ENCODE peak calls at places on chromosomes 6 and 20, in seven cellular contexts. W is GM13977; G is A549; U is CD4-positive, alpha-beta T cell; F is cardiac muscle cell; X is fibroblast of lung; S is NB4. V is an unnamed sample.

GRCh38 chr6:446418-447366 is 55.1 kb downstream of the IRF4 start:
- DNase-seq in X (no peak), F (no peak), S (no peak), U (peak), G (no peak), W (no peak), V (no peak)

GRCh38 chr20:11917663-11918062 is at the start of gene BTBD3:
- DNase-seq in X (peak), U (no peak), G (no peak), W (peak), S (no peak), F (peak), V (no peak)

GRCh38 chr6:73558624-73559398 is 38.0 kb upstream of the EEF1A1 start:
- DNase-seq in S (no peak), U (no peak), W (no peak), X (no peak), F (no peak), G (no peak), V (no peak)

GRCh38 chr6:170237999-170238740 is 52.7 kb downstream of the DLL1 start:
- DNase-seq in W (no peak), F (no peak), S (no peak), G (no peak), U (no peak), X (no peak), V (no peak)

GRCh38 chr20:36861875-36862801 is 13.8 kb upstream of the TLDC2 start:
- DNase-seq in U (no peak), G (peak), W (no peak), S (no peak), F (peak), X (peak), V (no peak)

GRCh38 chr20:31751126-31751525 is 12.0 kb downstream of the TPX2 start:
- DNase-seq in X (peak), G (no peak), W (no peak), U (no peak), F (peak), S (no peak), V (no peak)

GRCh38 chr20:37007898-37008649 is 56.6 kb upstream of the SAMHD1 start:
- DNase-seq in W (peak), F (peak), X (peak), S (peak), U (peak), G (no peak), V (no peak)

GRCh38 chr20:45538209-45538798 is 978 bp downstream of the WFDC6 start:
- DNase-seq in S (no peak), G (no peak), W (no peak), U (no peak), F (no peak), X (no peak), V (no peak)

GRCh38 chr6:82906951-82907350 is 158.7 kb downstream of the UBE3D start:
- DNase-seq in G (no peak), W (no peak), X (peak), F (peak), U (no peak), S (peak), V (no peak)

GRCh38 chr20:8330785-8331699 is 199.0 kb downstream of the PLCB1 start:
- DNase-seq in F (peak), S (peak), G (no peak), X (peak), U (no peak), W (no peak), V (no peak)

GRCh38 chr6:43060034-43060754 is 763 bp downstream of the KLC4 start:
- DNase-seq in U (no peak), X (peak), G (peak), W (no peak), S (no peak), F (peak), V (no peak)

GRCh38 chr6:133923938-133924593 is 29.0 kb upstream of the TBPL1 start:
- DNase-seq in W (peak), S (peak), X (peak), U (peak), G (peak), F (peak), V (no peak)

GRCh38 chr6:167676666-167677421 is 149.9 kb upstream of the AFDN start:
- DNase-seq in X (no peak), F (peak), G (no peak), S (no peak), W (no peak), U (no peak), V (peak)

GRCh38 chr20:24746351-24746685 is 202.8 kb upstream of the CST7 start:
- DNase-seq in F (no peak), U (no peak), X (no peak), G (peak), S (no peak), W (no peak), V (no peak)

GRCh38 chr20:20367681-20368413 is at the start of gene INSM1:
- DNase-seq in S (no peak), G (no peak), F (no peak), W (peak), U (no peak), X (no peak), V (no peak)

GRCh38 chr20:61991476-61991875 is 74.2 kb downstream of the TAF4 start:
- DNase-seq in F (no peak), X (peak), U (no peak), G (no peak), S (no peak), W (no peak), V (no peak)

GRCh38 chr6:10194816-10195639 is 219.8 kb downstream of the TFAP2A start:
- DNase-seq in S (peak), G (no peak), U (no peak), W (no peak), X (no peak), F (no peak), V (no peak)

GRCh38 chr6:2651966-2652365 is 98.8 kb downstream of the MYLK4 start:
- DNase-seq in S (no peak), F (no peak), W (no peak), G (no peak), U (no peak), X (no peak), V (no peak)

GRCh38 chr6:139376054-139376355 is 1.6 kb upstream of the CITED2 start:
- DNase-seq in X (no peak), G (no peak), F (peak), U (no peak), W (no peak), S (peak), V (no peak)

GRCh38 chr6:139375239-139376053 is 998 bp upstream of the CITED2 start:
- DNase-seq in U (peak), X (peak), F (peak), S (peak), G (peak), W (peak), V (peak)

GRCh38 chr6:139378226-139378625 is 3.8 kb upstream of the CITED2 start:
- DNase-seq in S (peak), X (no peak), U (no peak), F (no peak), G (no peak), W (no peak), V (no peak)

GRCh38 chr6:139374357-139375238 is at the start of gene CITED2:
- DNase-seq in G (peak), X (peak), W (peak), S (peak), F (peak), U (peak), V (peak)

GRCh38 chr6:139376604-139377218 is 2.3 kb upstream of the CITED2 start:
- DNase-seq in W (no peak), F (peak), G (peak), X (peak), U (no peak), S (peak), V (no peak)
- TF ChIP-seq CTCF in W (no peak), F (no peak), G (no peak), X (peak), U (no peak), S (no peak), V (no peak)

DNA sequence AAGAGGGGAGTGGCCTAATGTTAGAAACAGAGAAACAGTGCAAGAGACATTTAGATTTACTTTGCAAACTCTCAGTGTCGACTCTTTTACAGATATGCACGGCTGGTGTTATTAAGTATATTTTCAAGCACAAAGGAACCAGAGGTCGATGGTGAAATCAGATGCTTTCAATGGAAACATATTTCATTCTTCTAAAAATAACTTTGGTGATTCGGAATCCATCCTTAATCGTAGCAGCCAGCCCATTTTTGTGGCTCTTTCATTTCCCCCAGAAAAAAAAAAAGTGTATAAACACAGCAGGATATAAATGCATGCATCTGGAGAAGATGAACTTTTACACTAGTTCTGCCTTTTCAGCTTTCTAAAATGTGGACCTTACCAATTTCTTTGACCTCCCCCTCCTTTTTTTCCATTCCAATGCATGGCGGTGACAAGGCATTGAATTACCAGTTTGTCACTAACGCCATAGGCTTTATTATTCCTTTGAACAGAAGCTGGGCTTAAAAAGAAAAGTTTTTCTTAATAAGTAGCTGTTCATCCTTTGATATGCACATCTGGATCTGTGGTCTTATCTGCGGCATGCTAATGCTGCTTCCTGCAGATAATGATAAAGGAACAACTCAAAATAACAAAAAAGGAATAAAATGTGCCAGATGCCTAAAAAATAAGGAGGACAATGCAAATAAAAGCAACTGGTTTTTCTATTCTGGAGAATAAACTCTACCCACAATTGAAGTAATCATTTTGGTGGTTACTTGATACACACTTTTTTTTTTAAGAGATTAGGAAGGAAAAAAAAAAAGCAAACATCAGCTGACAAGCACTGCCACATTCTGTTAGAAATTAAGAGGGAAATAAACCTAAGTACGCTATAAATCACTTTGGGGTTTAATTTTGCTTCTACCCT is 156.6 kb upstream of the SALL4 start:
- DNase-seq in F (peak), W (no peak), G (no peak), U (no peak), X (peak), S (no peak), V (no peak)
- TF ChIP-seq CTCF in F (no peak), W (no peak), G (no peak), U (no peak), X (no peak), S (no peak), V (no peak)

DNA sequence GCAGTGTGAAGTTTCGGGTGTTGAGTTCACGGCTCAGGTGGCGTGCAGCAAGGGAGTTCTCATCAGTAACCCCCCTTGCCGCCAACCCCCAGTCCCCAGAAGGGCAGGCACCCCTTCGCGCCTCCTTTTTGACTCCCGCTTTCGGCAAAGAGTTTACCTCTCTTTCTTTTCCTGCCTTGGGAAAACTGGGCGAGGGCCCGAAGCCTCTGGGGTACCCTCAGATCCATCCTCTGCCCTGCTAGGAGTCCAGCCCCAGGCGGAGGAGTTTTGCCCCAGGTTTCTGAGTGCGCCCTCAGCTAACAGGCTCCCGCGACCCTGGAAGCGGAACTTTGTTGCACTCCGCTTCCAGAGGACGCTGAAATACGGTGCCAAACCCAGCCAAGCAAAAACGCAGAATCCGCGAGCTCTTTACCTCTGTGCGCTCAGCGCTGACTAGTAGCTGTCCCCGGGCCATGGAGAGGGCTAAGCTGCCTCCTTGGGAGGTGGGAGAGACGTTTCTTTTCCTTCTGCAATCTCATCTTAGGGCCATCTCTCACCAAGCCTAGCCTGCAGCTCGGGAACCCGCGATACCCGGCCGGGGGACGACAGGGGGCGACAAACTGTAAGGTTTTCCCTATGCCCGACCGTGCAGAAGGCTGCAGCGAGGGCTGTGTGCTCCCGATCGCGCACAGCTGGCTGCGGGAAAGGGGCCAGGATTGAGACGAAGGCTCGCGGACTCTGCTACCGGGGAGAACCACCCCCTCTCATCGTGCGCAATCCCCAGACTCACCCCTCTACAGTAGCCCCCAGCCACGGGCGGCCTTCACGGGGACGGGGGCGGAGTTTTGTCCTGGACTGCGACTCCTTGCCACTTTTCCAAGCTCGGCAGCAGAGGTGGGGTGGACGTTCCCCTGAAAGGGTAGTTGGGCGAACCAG is 2.7 kb upstream of the PAX1 start:
- DNase-seq in S (peak), F (peak), G (peak), U (no peak), X (peak), W (no peak), V (no peak)
- TF ChIP-seq CTCF in S (peak), F (peak), G (peak), U (no peak), X (peak), W (peak), V (peak)

GRCh38 chr6:37177083-37177949 is 7.4 kb downstream of the PIM1 start:
- DNase-seq in U (no peak), F (peak), G (no peak), S (peak), W (no peak), X (no peak), V (no peak)
- TF ChIP-seq CTCF in U (no peak), F (peak), G (no peak), S (peak), W (no peak), X (peak), V (no peak)

GRCh38 chr6:137776256-137776655 is 90.8 kb upstream of the TNFAIP3 start:
- DNase-seq in G (no peak), W (no peak), S (no peak), F (no peak), X (no peak), U (no peak), V (no peak)

GRCh38 chr6:137775720-137776119 is 91.3 kb upstream of the TNFAIP3 start:
- DNase-seq in U (no peak), F (peak), W (no peak), G (no peak), X (no peak), S (no peak), V (no peak)

GRCh38 chr6:137775192-137775591 is 91.9 kb upstream of the TNFAIP3 start:
- DNase-seq in G (no peak), X (no peak), U (no peak), S (no peak), F (no peak), W (no peak), V (no peak)

GRCh38 chr6:137777299-137778075 is 89.6 kb upstream of the TNFAIP3 start:
- DNase-seq in W (no peak), S (no peak), U (no peak), X (peak), G (no peak), F (peak), V (no peak)

DNA sequence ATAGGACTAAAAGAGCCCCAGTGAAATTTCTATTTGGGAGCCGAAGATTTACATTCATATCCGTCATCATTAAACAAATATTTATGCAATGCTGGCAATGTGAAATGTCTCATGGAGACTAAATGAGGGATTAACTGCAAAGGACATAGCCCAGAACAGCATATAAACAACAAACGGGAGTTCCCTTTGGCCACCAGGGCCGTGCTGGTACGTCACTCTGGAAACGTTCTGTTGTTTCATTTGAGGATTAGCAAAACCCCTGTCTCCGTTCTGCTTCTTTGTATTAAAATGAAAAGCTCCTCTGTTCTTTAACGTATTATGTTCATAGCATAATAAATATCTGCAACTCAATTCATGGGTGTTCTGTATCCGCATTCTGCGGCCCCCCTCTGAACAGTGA is 90.3 kb upstream of the TNFAIP3 start:
- DNase-seq in G (no peak), F (peak), W (no peak), X (peak), S (no peak), U (no peak), V (no peak)
- TF ChIP-seq CTCF in G (no peak), F (no peak), W (no peak), X (peak), S (no peak), U (no peak), V (no peak)

GRCh38 chr20:16541878-16542277 is 31.4 kb downstream of the KIF16B start:
- DNase-seq in F (no peak), G (no peak), W (no peak), S (no peak), U (no peak), X (no peak), V (no peak)
- TF ChIP-seq CTCF in F (no peak), G (no peak), W (no peak), S (no peak), U (no peak), X (no peak), V (no peak)

DNA sequence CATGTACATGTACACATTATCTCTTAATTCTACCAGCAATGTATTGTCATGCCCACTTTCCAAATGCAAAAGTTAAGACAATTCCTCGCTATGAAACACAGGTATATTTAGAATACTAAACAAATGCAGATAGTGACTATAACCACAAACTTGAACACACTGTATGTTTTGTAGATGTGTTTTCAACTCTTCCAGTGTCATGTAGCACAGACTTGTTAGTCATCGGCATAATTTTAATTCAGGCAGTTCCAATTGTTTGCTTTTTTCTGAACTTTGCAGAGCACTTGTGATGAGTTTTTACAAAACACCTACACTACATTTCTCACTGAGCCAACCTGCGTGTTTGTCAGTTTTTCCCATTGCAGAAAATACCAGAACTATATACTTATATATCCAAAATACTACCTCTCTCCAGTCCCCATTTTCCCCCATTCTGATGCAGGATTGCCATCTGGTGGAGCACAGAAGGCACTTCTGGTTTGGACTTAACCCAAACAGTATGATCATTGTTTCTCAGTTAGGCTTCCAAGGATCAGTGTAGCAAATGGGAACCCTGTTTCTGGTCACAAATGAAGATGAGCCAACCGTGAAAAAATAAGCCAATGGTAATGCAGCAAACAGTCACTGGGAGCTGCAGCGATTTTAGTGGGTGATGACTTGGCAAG is 143.4 kb downstream of the ADGRB3 start:
- DNase-seq in S (peak), F (peak), U (no peak), G (no peak), X (peak), W (no peak), V (no peak)
- TF ChIP-seq CTCF in S (peak), F (peak), U (no peak), G (peak), X (peak), W (peak), V (peak)

GRCh38 chr6:16758163-16758975 is 2.9 kb downstream of the ATXN1 start:
- DNase-seq in S (peak), F (peak), U (no peak), G (no peak), W (no peak), X (no peak), V (no peak)

GRCh38 chr6:16760536-16761468 is at the start of gene ATXN1:
- DNase-seq in U (peak), S (peak), X (no peak), F (peak), G (peak), W (peak), V (no peak)

GRCh38 chr6:16759181-16759645 is 2.0 kb downstream of the ATXN1 start:
- DNase-seq in S (peak), U (no peak), F (no peak), X (no peak), W (no peak), G (no peak), V (no peak)

GRCh38 chr6:16761469-16762264 is 407 bp upstream of the ATXN1 start:
- DNase-seq in G (peak), X (peak), S (peak), U (peak), F (peak), W (peak), V (peak)

DNA sequence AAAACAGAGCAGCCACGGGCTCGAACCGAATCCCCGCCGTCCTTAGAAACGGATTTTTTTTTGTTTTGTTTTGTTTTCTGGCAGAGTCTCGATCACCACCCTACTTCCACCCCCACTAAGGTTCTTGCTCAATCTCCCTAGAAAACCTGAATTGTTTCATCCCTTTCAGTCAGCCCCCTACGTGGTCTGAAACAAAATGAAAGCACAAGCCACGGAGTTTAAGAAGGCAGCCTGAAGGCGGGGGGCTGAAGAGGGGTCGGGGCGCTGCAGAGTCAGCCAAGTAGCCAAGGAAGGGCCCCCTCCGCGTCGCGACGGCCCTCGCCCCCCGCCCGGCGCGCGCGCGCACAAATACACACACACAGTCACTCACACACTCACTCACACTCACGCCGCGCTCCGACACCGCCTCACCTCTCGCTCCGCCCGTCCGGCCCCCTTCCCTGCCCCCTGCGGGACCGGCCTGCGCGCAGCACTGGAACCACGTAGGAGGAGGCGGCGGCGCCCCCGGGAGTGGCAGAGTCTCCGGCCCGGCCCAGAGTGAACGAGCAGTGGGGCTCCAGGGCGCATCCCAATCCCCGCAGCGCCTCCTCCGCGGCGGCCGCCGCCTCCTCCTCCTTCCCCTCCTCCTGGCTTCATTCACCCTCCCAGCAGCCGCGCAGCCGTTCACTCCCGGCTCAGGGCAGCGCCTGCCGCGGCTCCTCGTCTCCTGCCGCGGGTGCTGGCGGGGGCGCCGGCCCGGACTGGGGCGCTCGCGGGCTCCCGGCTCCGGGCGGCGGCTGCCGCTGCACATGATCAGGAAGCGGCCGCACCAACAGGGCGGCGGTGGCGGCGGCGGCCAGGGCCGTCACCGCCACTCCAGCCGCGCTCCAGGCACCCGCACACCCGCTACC is 1.4 kb downstream of the ATXN1 start:
- DNase-seq in G (peak), S (peak), X (peak), W (peak), F (peak), U (peak), V (peak)
- TF ChIP-seq CTCF in G (no peak), S (no peak), X (no peak), W (peak), F (peak), U (no peak), V (peak)

V was measured in chondrocyte.